ENCODE peak calls at places on chromosomes 3 and 15, in four cellular contexts. One of them, this sample, is unnamed.

GRCh38 chr3:128095222-128095703 is 28.3 kb downstream of the RUVBL1 start:
- DNase-seq in T-cell: peak
- DNase-seq in NAMALWA: peak
- DNase-seq in GM13977: peak
- DNase-seq in this sample: peak

GRCh38 chr3:42742259-42742658 is 30.8 kb downstream of the CCDC13 start:
- DNase-seq in T-cell: no peak
- DNase-seq in NAMALWA: no peak
- DNase-seq in GM13977: no peak
- DNase-seq in this sample: no peak

GRCh38 chr3:77190281-77190841 is 150.5 kb downstream of the ROBO2 start:
- DNase-seq in T-cell: no peak
- DNase-seq in NAMALWA: no peak
- DNase-seq in GM13977: no peak
- DNase-seq in this sample: no peak

GRCh38 chr15:69719527-69719926 is 266.9 kb downstream of the RPLP1 start:
- DNase-seq in T-cell: peak
- DNase-seq in NAMALWA: peak
- DNase-seq in GM13977: no peak
- DNase-seq in this sample: peak

GRCh38 chr15:68271854-68272471 is 5.6 kb upstream of the FEM1B start:
- DNase-seq in T-cell: no peak
- DNase-seq in NAMALWA: no peak
- DNase-seq in GM13977: no peak
- DNase-seq in this sample: no peak

GRCh38 chr3:178140491-178140890 is 395.7 kb upstream of the KCNMB2 start:
- DNase-seq in T-cell: no peak
- DNase-seq in NAMALWA: no peak
- DNase-seq in GM13977: no peak
- DNase-seq in this sample: no peak

GRCh38 chr3:43353393-43353792 is 67.1 kb downstream of the SNRK start:
- DNase-seq in T-cell: no peak
- DNase-seq in NAMALWA: no peak
- DNase-seq in GM13977: no peak
- DNase-seq in this sample: no peak

GRCh38 chr3:66858656-66859381 is 139.3 kb upstream of the KBTBD8 start:
- DNase-seq in T-cell: no peak
- DNase-seq in NAMALWA: peak
- DNase-seq in GM13977: no peak
- DNase-seq in this sample: no peak

GRCh38 chr15:71295242-71296031 is 180.2 kb downstream of the THSD4 start:
- DNase-seq in T-cell: no peak
- DNase-seq in NAMALWA: no peak
- DNase-seq in GM13977: no peak
- DNase-seq in this sample: no peak

GRCh38 chr3:149536429-149536828 is 61.9 kb downstream of the TM4SF4 start:
- DNase-seq in T-cell: no peak
- DNase-seq in NAMALWA: no peak
- DNase-seq in GM13977: no peak
- DNase-seq in this sample: no peak

GRCh38 chr3:144746631-144747030 is 775.0 kb downstream of the DIPK2A start:
- DNase-seq in T-cell: no peak
- DNase-seq in NAMALWA: no peak
- DNase-seq in GM13977: no peak
- DNase-seq in this sample: no peak

GRCh38 chr15:101579766-101580165 is 72.4 kb downstream of the TM2D3 start:
- DNase-seq in T-cell: no peak
- DNase-seq in NAMALWA: no peak
- DNase-seq in GM13977: no peak
- DNase-seq in this sample: no peak

GRCh38 chr15:92665100-92665555 is 9.6 kb upstream of the FAM174B start:
- DNase-seq in T-cell: no peak
- DNase-seq in NAMALWA: no peak
- DNase-seq in GM13977: no peak
- DNase-seq in this sample: no peak

GRCh38 chr15:22866066-22866465 is 27.6 kb downstream of the NIPA2 start:
- DNase-seq in T-cell: no peak
- DNase-seq in NAMALWA: no peak
- DNase-seq in GM13977: no peak
- DNase-seq in this sample: no peak

GRCh38 chr3:33447958-33448357 is 7.8 kb upstream of the UBP1 start:
- DNase-seq in T-cell: no peak
- DNase-seq in NAMALWA: no peak
- DNase-seq in GM13977: no peak
- DNase-seq in this sample: no peak

GRCh38 chr3:38020342-38020726 is 9.1 kb downstream of the PLCD1 start:
- DNase-seq in T-cell: no peak
- DNase-seq in NAMALWA: no peak
- DNase-seq in GM13977: no peak
- DNase-seq in this sample: no peak

GRCh38 chr15:42707873-42708544 is 28.9 kb downstream of the CDAN1 start:
- DNase-seq in T-cell: no peak
- DNase-seq in NAMALWA: no peak
- DNase-seq in GM13977: no peak
- DNase-seq in this sample: no peak

GRCh38 chr3:123012652-123013051 is 14.9 kb downstream of the SEMA5B start:
- DNase-seq in T-cell: no peak
- DNase-seq in NAMALWA: no peak
- DNase-seq in GM13977: no peak
- DNase-seq in this sample: no peak

GRCh38 chr15:35477853-35478252 is 68.1 kb downstream of the DPH6 start:
- DNase-seq in T-cell: no peak
- DNase-seq in NAMALWA: no peak
- DNase-seq in GM13977: no peak
- DNase-seq in this sample: no peak

GRCh38 chr3:157573281-157573680 is 70.1 kb upstream of the VEPH1 start:
- DNase-seq in T-cell: no peak
- DNase-seq in NAMALWA: no peak
- DNase-seq in GM13977: no peak
- DNase-seq in this sample: no peak

GRCh38 chr3:159236306-159236705 is 434.5 kb downstream of the MFSD1 start:
- DNase-seq in T-cell: no peak
- DNase-seq in NAMALWA: no peak
- DNase-seq in GM13977: no peak
- DNase-seq in this sample: no peak

GRCh38 chr3:47852604-47853397 is 49.9 kb downstream of the DHX30 start:
- DNase-seq in T-cell: no peak
- DNase-seq in NAMALWA: no peak
- DNase-seq in GM13977: no peak
- DNase-seq in this sample: no peak

GRCh38 chr15:25597576-25597975 is 158.8 kb upstream of the UBE3A start:
- DNase-seq in T-cell: no peak
- DNase-seq in NAMALWA: no peak
- DNase-seq in GM13977: no peak
- DNase-seq in this sample: no peak

This sample was measured in CD4-positive, alpha-beta T cell.